ENCODE peak calls at places on chromosomes 5 and 9, in seven cellular contexts. One of them, this sample, is unnamed.

GRCh38 chr9:132333556-132333955 is 21.2 kb downstream of the SETX start:
- DNase-seq in germinal center: no peak
- DNase-seq in BJ: no peak
- DNase-seq in MCF 10A: no peak
- DNase-seq in central memory CD8-positive, alpha-beta T cell: no peak
- DNase-seq in foreskin fibroblast: no peak
- DNase-seq in IMR-90: no peak
- DNase-seq in this sample: no peak

GRCh38 chr5:174918655-174919054 is 194.3 kb downstream of the MSX2 start:
- DNase-seq in foreskin fibroblast: no peak
- DNase-seq in BJ: no peak
- DNase-seq in germinal center: no peak
- DNase-seq in MCF 10A: no peak
- DNase-seq in IMR-90: no peak
- DNase-seq in central memory CD8-positive, alpha-beta T cell: no peak
- DNase-seq in this sample: no peak

GRCh38 chr5:116137544-116138378 is 52.9 kb downstream of the COMMD10 start:
- DNase-seq in germinal center: peak; percentile 25
- DNase-seq in MCF 10A: peak; percentile 57
- DNase-seq in foreskin fibroblast: peak; percentile 66
- DNase-seq in BJ: no peak
- DNase-seq in central memory CD8-positive, alpha-beta T cell: no peak
- DNase-seq in IMR-90: peak; percentile 62
- DNase-seq in this sample: peak; percentile 2

GRCh38 chr9:133677126-133678010 is 41.2 kb downstream of the DBH start:
- DNase-seq in IMR-90: no peak
- DNase-seq in BJ: no peak
- DNase-seq in MCF 10A: no peak
- DNase-seq in foreskin fibroblast: no peak
- DNase-seq in germinal center: no peak
- DNase-seq in central memory CD8-positive, alpha-beta T cell: peak; percentile 30
- DNase-seq in this sample: no peak

GRCh38 chr9:126638571-126639132 is 24.9 kb downstream of the LMX1B start:
- DNase-seq in IMR-90: no peak
- DNase-seq in foreskin fibroblast: no peak
- DNase-seq in MCF 10A: no peak
- DNase-seq in central memory CD8-positive, alpha-beta T cell: no peak
- DNase-seq in germinal center: no peak
- DNase-seq in BJ: no peak
- DNase-seq in this sample: no peak

GRCh38 chr5:3994635-3995034 is 399.0 kb downstream of the IRX1 start:
- DNase-seq in MCF 10A: no peak
- DNase-seq in germinal center: no peak
- DNase-seq in foreskin fibroblast: no peak
- DNase-seq in central memory CD8-positive, alpha-beta T cell: no peak
- DNase-seq in BJ: no peak
- DNase-seq in IMR-90: no peak
- DNase-seq in this sample: no peak

GRCh38 chr5:139946440-139946839 is 96.7 kb downstream of the NRG2 start:
- DNase-seq in BJ: no peak
- DNase-seq in IMR-90: no peak
- DNase-seq in central memory CD8-positive, alpha-beta T cell: no peak
- DNase-seq in germinal center: no peak
- DNase-seq in foreskin fibroblast: no peak
- DNase-seq in MCF 10A: no peak
- DNase-seq in this sample: no peak

GRCh38 chr9:83024501-83025125 is 38.3 kb downstream of the RASEF start:
- DNase-seq in BJ: no peak
- DNase-seq in MCF 10A: no peak
- DNase-seq in IMR-90: peak; percentile 42
- DNase-seq in germinal center: no peak
- DNase-seq in central memory CD8-positive, alpha-beta T cell: no peak
- DNase-seq in foreskin fibroblast: no peak
- DNase-seq in this sample: no peak

GRCh38 chr5:151123897-151124751 is 33.5 kb downstream of the ANXA6 start:
- DNase-seq in central memory CD8-positive, alpha-beta T cell: no peak
- DNase-seq in germinal center: peak; percentile 89
- DNase-seq in MCF 10A: peak; percentile 55
- DNase-seq in foreskin fibroblast: peak; percentile 42
- DNase-seq in BJ: no peak
- DNase-seq in IMR-90: peak; percentile 39
- DNase-seq in this sample: no peak

GRCh38 chr5:93583799-93584530 is 943 bp downstream of the NR2F1 start:
- DNase-seq in central memory CD8-positive, alpha-beta T cell: no peak
- DNase-seq in BJ: no peak
- DNase-seq in MCF 10A: peak; percentile 45
- DNase-seq in foreskin fibroblast: peak; percentile 88
- DNase-seq in germinal center: no peak
- DNase-seq in IMR-90: peak; percentile 47
- DNase-seq in this sample: no peak

GRCh38 chr9:100598641-100599145 is 20.8 kb downstream of the CAVIN4 start:
- DNase-seq in germinal center: peak; percentile 77
- DNase-seq in foreskin fibroblast: peak; percentile 91
- DNase-seq in central memory CD8-positive, alpha-beta T cell: peak; percentile 53
- DNase-seq in MCF 10A: peak; percentile 73
- DNase-seq in BJ: no peak
- DNase-seq in IMR-90: peak; percentile 71
- DNase-seq in this sample: no peak

GRCh38 chr5:31193591-31194457 is at the start of gene CDH6:
- DNase-seq in central memory CD8-positive, alpha-beta T cell: no peak
- DNase-seq in foreskin fibroblast: peak; percentile 59
- DNase-seq in germinal center: no peak
- DNase-seq in MCF 10A: no peak
- DNase-seq in IMR-90: peak; percentile 75
- DNase-seq in BJ: no peak
- DNase-seq in this sample: no peak

GRCh38 chr9:110575952-110576351 is 3.6 kb downstream of the SVEP1 start:
- DNase-seq in foreskin fibroblast: peak; percentile 55
- DNase-seq in germinal center: no peak
- DNase-seq in central memory CD8-positive, alpha-beta T cell: no peak
- DNase-seq in MCF 10A: peak; percentile 35
- DNase-seq in IMR-90: no peak
- DNase-seq in BJ: no peak
- DNase-seq in this sample: no peak

GRCh38 chr5:105953616-105954015 is 1717.1 kb downstream of the EFNA5 start:
- DNase-seq in foreskin fibroblast: no peak
- DNase-seq in MCF 10A: no peak
- DNase-seq in germinal center: no peak
- DNase-seq in BJ: no peak
- DNase-seq in IMR-90: no peak
- DNase-seq in central memory CD8-positive, alpha-beta T cell: no peak
- DNase-seq in this sample: no peak

GRCh38 chr9:100208673-100209072 is 109.6 kb downstream of the INVS start:
- DNase-seq in IMR-90: no peak
- DNase-seq in BJ: no peak
- DNase-seq in foreskin fibroblast: no peak
- DNase-seq in germinal center: no peak
- DNase-seq in MCF 10A: no peak
- DNase-seq in central memory CD8-positive, alpha-beta T cell: no peak
- DNase-seq in this sample: no peak

GRCh38 chr5:147391781-147392180 is 118.1 kb downstream of the DPYSL3 start:
- DNase-seq in MCF 10A: peak; percentile 89
- DNase-seq in central memory CD8-positive, alpha-beta T cell: no peak
- DNase-seq in BJ: no peak
- DNase-seq in germinal center: no peak
- DNase-seq in IMR-90: peak; percentile 84
- DNase-seq in foreskin fibroblast: peak; percentile 84
- DNase-seq in this sample: peak; percentile 44

GRCh38 chr9:20137425-20137824 is 348.6 kb upstream of the SLC24A2 start:
- DNase-seq in MCF 10A: no peak
- DNase-seq in central memory CD8-positive, alpha-beta T cell: no peak
- DNase-seq in foreskin fibroblast: no peak
- DNase-seq in BJ: no peak
- DNase-seq in IMR-90: no peak
- DNase-seq in germinal center: no peak
- DNase-seq in this sample: no peak

GRCh38 chr5:9063615-9064245 is 482.1 kb downstream of the SEMA5A start:
- DNase-seq in BJ: no peak
- DNase-seq in germinal center: no peak
- DNase-seq in IMR-90: peak; percentile 30
- DNase-seq in central memory CD8-positive, alpha-beta T cell: no peak
- DNase-seq in foreskin fibroblast: peak; percentile 72
- DNase-seq in MCF 10A: no peak
- DNase-seq in this sample: peak; percentile 48

GRCh38 chr9:135498381-135499126 is 1.9 kb upstream of the MRPS2 start:
- DNase-seq in germinal center: no peak
- DNase-seq in IMR-90: no peak
- DNase-seq in foreskin fibroblast: no peak
- DNase-seq in BJ: no peak
- DNase-seq in MCF 10A: no peak
- DNase-seq in central memory CD8-positive, alpha-beta T cell: no peak
- DNase-seq in this sample: no peak

GRCh38 chr9:137025120-137025966 is 2.7 kb downstream of the ABCA2 start:
- DNase-seq in germinal center: peak; percentile 45
- DNase-seq in central memory CD8-positive, alpha-beta T cell: no peak
- DNase-seq in MCF 10A: no peak
- DNase-seq in IMR-90: no peak
- DNase-seq in BJ: no peak
- DNase-seq in foreskin fibroblast: peak; percentile 34
- DNase-seq in this sample: no peak

GRCh38 chr5:73558950-73559349 is 6.5 kb downstream of the ANKRA2 start:
- DNase-seq in BJ: no peak
- DNase-seq in IMR-90: no peak
- DNase-seq in central memory CD8-positive, alpha-beta T cell: no peak
- DNase-seq in germinal center: no peak
- DNase-seq in foreskin fibroblast: no peak
- DNase-seq in MCF 10A: peak; percentile 27
- DNase-seq in this sample: no peak

GRCh38 chr9:122221223-122221811 is 7.4 kb downstream of the LHX6 start:
- DNase-seq in germinal center: no peak
- DNase-seq in IMR-90: no peak
- DNase-seq in MCF 10A: no peak
- DNase-seq in central memory CD8-positive, alpha-beta T cell: no peak
- DNase-seq in BJ: no peak
- DNase-seq in foreskin fibroblast: no peak
- DNase-seq in this sample: no peak